ENCODE peak calls at places on chromosomes 3 and 15, in five cellular contexts. A is AG04450, D is transverse colon, E is AG10803, Z is ovary. U is an unnamed sample.

GRCh38 chr3:46484911-46485696 is 12.7 kb upstream of the RTP3 start:
- DNase-seq in Z (no peak), A (no peak), D (peak; percentile 45), E (peak; percentile 21), U (no peak)

GRCh38 chr3:49093853-49094767 is at the start of gene QRICH1:
- DNase-seq in A (peak; percentile 97), Z (peak; percentile 98), E (peak; percentile 98), D (peak; percentile 97), U (peak; percentile 96)

GRCh38 chr3:45499529-45499928 is 95.0 kb upstream of the LIMD1 start:
- DNase-seq in E (peak; percentile 72), Z (no peak), D (no peak), A (no peak), U (peak; percentile 62)

GRCh38 chr3:80770106-80771079 is 991.1 kb downstream of the GBE1 start:
- DNase-seq in E (no peak), D (no peak), A (no peak), Z (no peak), U (no peak)

GRCh38 chr15:68354923-68355322 is 77.0 kb downstream of the ITGA11 start:
- DNase-seq in E (peak; percentile 88), A (peak; percentile 88), D (no peak), Z (peak; percentile 65), U (peak; percentile 86)

GRCh38 chr15:85600001-85600400 is 194.7 kb downstream of the KLHL25 start:
- DNase-seq in Z (no peak), A (no peak), E (no peak), D (no peak), U (no peak)

GRCh38 chr3:58536501-58537411 is at the start of gene ACOX2:
- DNase-seq in E (peak; percentile 79), D (peak; percentile 42), A (no peak), Z (peak; percentile 78), U (no peak)

GRCh38 chr15:101152914-101153313 is 98.9 kb downstream of the CHSY1 start:
- DNase-seq in D (no peak), Z (no peak), E (no peak), A (no peak), U (no peak)

GRCh38 chr15:40136470-40136869 is 24.4 kb upstream of the BUB1B start:
- DNase-seq in Z (no peak), D (no peak), A (no peak), E (no peak), U (no peak)

GRCh38 chr3:121411554-121411953 is 134.2 kb downstream of the POLQ start:
- DNase-seq in A (no peak), D (no peak), E (peak; percentile 27), Z (no peak), U (peak; percentile 59)

GRCh38 chr3:60013241-60013640 is 963.4 kb upstream of the CFAP20DC start:
- DNase-seq in Z (no peak), A (no peak), D (no peak), E (peak; percentile 9), U (peak; percentile 6)

GRCh38 chr3:152574461-152575079 is 260.4 kb upstream of the P2RY1 start:
- DNase-seq in E (peak; percentile 53), A (no peak), Z (peak; percentile 83), D (peak; percentile 29), U (peak; percentile 51)

GRCh38 chr3:154954750-154955149 is 125.4 kb upstream of the MME start:
- DNase-seq in D (no peak), A (peak; percentile 13), E (peak; percentile 78), Z (no peak), U (peak; percentile 72)

GRCh38 chr3:123705886-123706285 is 121.0 kb upstream of the HACD2 start:
- DNase-seq in Z (no peak), A (no peak), E (no peak), D (no peak), U (no peak)

GRCh38 chr3:186722457-186722856 is 5.3 kb downstream of the KNG1 start:
- DNase-seq in A (no peak), E (peak; percentile 6), Z (no peak), D (no peak), U (peak; percentile 30)

GRCh38 chr3:57110797-57111196 is 50.3 kb downstream of the SPATA12 start:
- DNase-seq in Z (no peak), A (no peak), D (no peak), E (no peak), U (no peak)

GRCh38 chr3:83622526-83622925 is 1336.3 kb upstream of the CADM2 start:
- DNase-seq in A (no peak), E (no peak), Z (no peak), D (no peak), U (no peak)

GRCh38 chr3:128385080-128385832 is 81.4 kb downstream of the DNAJB8 start:
- DNase-seq in E (peak; percentile 79), Z (peak; percentile 60), A (peak; percentile 15), D (peak; percentile 26), U (no peak)

GRCh38 chr3:160754371-160754854 is 1.6 kb upstream of the PPM1L start:
- DNase-seq in E (peak; percentile 36), D (peak; percentile 39), Z (peak; percentile 39), A (no peak), U (peak; percentile 42)

GRCh38 chr15:32718822-32719716 is 1.3 kb downstream of the GREM1 start:
- DNase-seq in D (peak; percentile 17), E (no peak), Z (no peak), A (no peak), U (no peak)

DNA sequence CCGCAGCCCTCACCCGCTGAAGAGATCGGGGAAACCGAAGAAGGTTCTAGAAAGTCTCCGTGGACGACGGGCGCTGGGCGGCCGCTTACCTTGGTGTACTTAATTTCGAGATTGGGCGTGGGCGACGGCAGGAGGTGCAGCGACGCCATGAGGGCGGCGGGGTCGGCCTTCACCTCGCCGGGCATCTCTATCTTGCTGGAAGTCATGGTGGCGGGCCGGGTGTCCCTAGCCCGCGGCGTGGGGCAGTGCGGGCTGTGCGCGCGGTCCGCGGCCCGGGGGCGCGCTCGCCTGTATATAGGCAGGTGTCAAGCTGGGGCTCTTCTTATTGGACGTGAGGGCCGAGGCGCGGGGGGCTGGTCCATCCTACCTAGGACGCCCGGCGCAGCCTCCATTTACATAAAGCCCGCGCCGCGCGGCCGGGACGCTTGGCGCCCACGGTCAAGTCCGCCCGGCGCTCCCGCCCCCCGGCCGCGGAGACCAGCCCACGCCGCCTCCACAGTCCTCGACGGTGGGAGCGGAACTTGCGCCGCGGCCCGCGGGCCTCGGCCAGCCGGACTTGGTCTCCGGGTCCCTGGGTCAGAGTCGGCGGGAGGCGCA is at the start of gene ALDH1A2:
- DNase-seq in Z (peak; percentile 45), E (no peak), A (no peak), D (peak; percentile 8), U (no peak)
- H3K4me3 ChIP-seq in Z (peak within 1 kb of the TSS; percentile 58), E (peak within 1 kb of the TSS; percentile 46), A (peak within 1 kb of the TSS; percentile 42), D (peak within 1 kb of the TSS; percentile 40), U (peak within 1 kb of the TSS; percentile 35)

DNA sequence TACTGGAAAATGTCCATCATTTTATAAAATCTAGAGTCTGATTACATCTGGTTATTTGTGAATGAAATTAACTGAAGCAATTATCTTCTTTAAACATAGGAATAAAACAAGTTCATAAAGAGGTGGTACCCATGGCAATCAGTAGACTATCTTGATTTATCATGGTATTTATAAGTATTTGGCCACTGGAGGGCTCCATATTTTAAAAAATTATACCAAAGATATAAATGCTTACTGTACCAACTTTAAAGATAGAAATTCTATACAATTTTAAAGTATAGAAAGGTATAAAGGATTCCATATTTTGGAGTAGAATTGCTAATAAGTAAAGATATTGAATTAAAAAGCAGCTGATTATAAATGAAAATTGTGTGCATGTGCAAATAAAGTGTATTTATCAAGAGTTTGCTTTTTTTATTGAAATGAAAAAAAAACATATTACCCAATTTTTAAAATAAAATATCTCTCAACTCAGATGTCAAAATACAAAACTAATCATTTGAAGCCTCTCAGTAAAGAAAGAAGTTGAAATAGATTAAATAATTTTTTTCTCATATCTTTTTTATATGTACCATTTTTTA is 105.3 kb downstream of the BBX start:
- DNase-seq in E (no peak), A (no peak), D (no peak), Z (no peak), U (no peak)
- TF ChIP-seq CTCF in E (no peak), A (peak; percentile 31), D (no peak), Z (no peak), U (no peak)

GRCh38 chr3:150410311-150411105 is 2.4 kb downstream of the TSC22D2 start:
- DNase-seq in E (no peak), A (no peak), Z (peak; percentile 33), D (peak; percentile 43), U (no peak)

GRCh38 chr3:150411106-150411460 is 3.0 kb downstream of the TSC22D2 start:
- DNase-seq in E (no peak), Z (no peak), D (no peak), A (no peak), U (no peak)

GRCh38 chr3:150409527-150410310 is 1.6 kb downstream of the TSC22D2 start:
- DNase-seq in A (no peak), E (peak; percentile 50), Z (peak; percentile 76), D (peak; percentile 82), U (no peak)

GRCh38 chr3:150412599-150413069 is 4.5 kb downstream of the TSC22D2 start:
- DNase-seq in A (peak; percentile 47), E (peak; percentile 83), Z (no peak), D (no peak), U (peak; percentile 84)

DNA sequence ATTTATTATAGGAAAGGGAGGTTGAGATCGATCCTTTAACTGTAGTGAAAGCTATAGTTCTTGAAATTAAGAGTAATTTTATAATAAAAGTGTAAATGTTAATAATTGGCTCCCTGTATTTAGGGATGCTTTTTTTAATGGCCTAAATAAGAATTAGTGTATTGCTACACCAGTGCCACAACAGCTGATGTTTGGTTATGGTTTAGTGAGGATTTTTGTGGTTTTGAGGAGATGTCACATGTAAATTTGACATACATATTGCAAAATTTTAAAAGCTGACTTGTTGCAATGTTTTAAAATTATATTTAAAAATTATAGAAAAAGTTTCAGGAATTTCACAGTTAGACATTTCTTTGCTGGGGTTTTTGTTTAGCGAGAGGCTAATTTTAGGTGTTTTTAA is 3.9 kb downstream of the TSC22D2 start:
- DNase-seq in A (no peak), D (no peak), E (peak; percentile 66), Z (no peak), U (no peak)
- H3K4me3 ChIP-seq in A (peak overlapping the region; percentile 96), D (peak overlapping the region; percentile 90), E (peak overlapping the region; percentile 96), Z (peak overlapping the region; percentile 78), U (peak overlapping the region; percentile 96)

GRCh38 chr3:157824281-157824680 is 281.9 kb downstream of the SHOX2 start:
- DNase-seq in E (no peak), A (no peak), Z (no peak), D (no peak), U (no peak)

GRCh38 chr3:157819415-157819814 is 286.8 kb downstream of the SHOX2 start:
- DNase-seq in A (no peak), E (peak; percentile 19), Z (no peak), D (no peak), U (no peak)

GRCh38 chr3:157819826-157820517 is 286.2 kb downstream of the SHOX2 start:
- DNase-seq in D (no peak), Z (no peak), E (no peak), A (no peak), U (no peak)

DNA sequence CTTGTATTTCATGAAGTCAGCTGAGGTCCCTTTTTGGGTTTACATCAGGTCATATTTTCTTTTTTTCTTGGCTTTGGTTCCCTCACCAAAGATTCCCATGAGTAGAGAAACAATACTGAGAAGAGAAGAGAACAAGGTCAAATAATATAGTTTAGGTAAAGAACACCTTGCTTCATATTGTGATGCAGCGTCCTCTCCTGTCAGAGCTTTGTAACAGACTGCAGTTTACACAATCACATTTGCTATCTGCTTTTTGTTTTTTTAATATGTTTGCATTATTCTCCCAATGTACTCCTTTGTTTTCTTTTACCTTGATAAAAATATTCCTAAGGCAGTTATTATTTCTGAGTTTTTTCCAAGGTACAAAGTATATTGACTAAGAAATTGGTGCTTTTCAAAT is 283.2 kb downstream of the SHOX2 start:
- DNase-seq in E (no peak), D (no peak), A (no peak), Z (no peak), U (no peak)
- TF ChIP-seq CTCF in E (no peak), D (no peak), A (no peak), Z (no peak), U (no peak)

GRCh38 chr3:1055870-1056269 is 37.0 kb upstream of the CNTN6 start:
- DNase-seq in D (no peak), A (no peak), E (no peak), Z (no peak), U (no peak)
- H3K4me3 ChIP-seq in D (no peak overlapping the region), A (no peak overlapping the region), E (no peak overlapping the region), Z (no peak overlapping the region), U (no peak overlapping the region)